ENCODE peak calls at places on chromosome 14, in four cellular contexts. U, I, R and O are unnamed samples.
A peak's percentile ranks its signal among the peaks of the same experiment; 100 is the strongest.

GRCh38 chr14:85562630-85563029 is 32.7 kb downstream of the FLRT2 start:
- DNase-seq in R (no peak), U (no peak), I (no peak), O (no peak)

GRCh38 chr14:68249534-68250517 is 430.2 kb downstream of the RAD51B start:
- DNase-seq in R (peak; percentile 69), I (no peak), U (no peak), O (no peak)

GRCh38 chr14:89773151-89773550 is 181.4 kb downstream of the EFCAB11 start:
- DNase-seq in U (no peak), I (no peak), R (no peak), O (no peak)

GRCh38 chr14:52048641-52049204 is 20.1 kb downstream of the NID2 start:
- DNase-seq in U (peak; percentile 51), I (no peak), R (no peak), O (no peak)

GRCh38 chr14:67602071-67602470 is 2.0 kb upstream of the PIGH start:
- DNase-seq in R (no peak), I (no peak), U (no peak), O (no peak)

GRCh38 chr14:33922125-33922524 is 28.7 kb downstream of the EGLN3 start:
- DNase-seq in I (no peak), U (no peak), R (peak; percentile 63), O (no peak)

GRCh38 chr14:24339284-24340151 is at the start of gene RIPK3:
- DNase-seq in I (no peak), U (no peak), R (no peak), O (peak; percentile 66)

GRCh38 chr14:34676516-34677211 is 37.7 kb downstream of the CFL2 start:
- DNase-seq in R (no peak), U (no peak), I (no peak), O (no peak)

GRCh38 chr14:81231540-81231939 is 10.8 kb upstream of the GTF2A1 start:
- DNase-seq in I (no peak), R (no peak), U (no peak), O (no peak)

GRCh38 chr14:79411403-79412174 is 799.7 kb downstream of the DIO2 start:
- DNase-seq in I (no peak), R (no peak), U (no peak), O (no peak)

GRCh38 chr14:83909507-83909906 is 1620.4 kb upstream of the FLRT2 start:
- DNase-seq in U (no peak), I (no peak), R (peak; percentile 2), O (no peak)

GRCh38 chr14:44873536-44873935 is 88.2 kb downstream of the KLHL28 start:
- DNase-seq in U (no peak), I (no peak), R (no peak), O (no peak)

GRCh38 chr14:68771631-68772030 is 21.2 kb downstream of the ZFP36L1 start:
- DNase-seq in U (no peak), I (no peak), R (no peak), O (no peak)

GRCh38 chr14:95482967-95483842 is 33.2 kb downstream of the SYNE3 start:
- DNase-seq in I (peak; percentile 83), R (peak; percentile 91), U (peak; percentile 74), O (no peak)

GRCh38 chr14:68968721-68969120 is 10.4 kb downstream of the ACTN1 start:
- DNase-seq in U (no peak), R (no peak), I (no peak), O (no peak)

GRCh38 chr14:62189698-62190097 is 427.5 kb downstream of the SNAPC1 start:
- DNase-seq in U (no peak), R (peak; percentile 29), I (no peak), O (no peak)

GRCh38 chr14:76956253-76957090 is 72.0 kb downstream of the IRF2BPL start:
- DNase-seq in U (peak; percentile 83), R (peak; percentile 95), I (peak; percentile 85), O (peak; percentile 75)
- TF ChIP-seq CTCF in U (peak; percentile 11), R (no peak), I (no peak), O (no peak)

DNA sequence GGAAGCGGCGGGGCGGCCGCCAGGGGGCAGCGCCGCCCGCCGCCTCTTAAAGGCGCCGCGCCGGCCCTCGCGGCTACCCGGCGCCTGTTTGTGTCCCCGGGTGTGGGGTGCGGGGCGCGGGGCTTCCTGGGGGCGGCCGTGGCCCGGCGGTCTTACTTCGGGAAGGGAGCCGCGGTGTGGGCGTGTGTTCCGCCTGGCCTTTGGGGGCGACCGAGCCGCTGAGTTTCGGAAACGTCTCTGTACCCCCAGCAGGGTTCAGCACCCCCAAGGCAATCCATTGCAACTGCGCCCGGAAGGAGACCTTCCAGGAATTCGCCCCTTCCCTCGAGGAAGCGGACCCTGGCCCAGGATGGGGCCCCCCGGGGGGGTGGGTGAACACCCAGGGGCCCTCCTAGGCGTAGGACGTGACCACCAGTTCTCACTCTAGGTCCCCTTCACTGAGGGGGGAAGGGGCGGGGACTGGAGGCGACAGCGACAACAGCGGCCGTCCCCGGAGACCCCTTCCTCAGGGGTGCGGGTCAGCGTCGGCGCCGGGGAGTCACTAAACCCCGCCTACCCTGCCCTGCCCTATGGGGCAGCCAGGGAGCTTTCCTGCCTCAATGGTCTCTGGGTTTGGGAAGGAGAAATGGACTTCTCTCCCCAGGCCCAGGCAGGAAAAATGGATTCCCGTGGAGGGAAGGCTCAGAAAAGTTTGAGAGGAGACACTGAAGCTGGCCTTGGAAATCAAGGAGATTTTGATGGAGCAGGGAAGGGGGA is at the start of gene ITPK1:
- DNase-seq in R (peak; percentile 50), I (peak; percentile 49), U (peak; percentile 22), O (peak; percentile 69)
- TF ChIP-seq CTCF in R (no peak), I (peak; percentile 45), U (peak; percentile 36), O (no peak)

DNA sequence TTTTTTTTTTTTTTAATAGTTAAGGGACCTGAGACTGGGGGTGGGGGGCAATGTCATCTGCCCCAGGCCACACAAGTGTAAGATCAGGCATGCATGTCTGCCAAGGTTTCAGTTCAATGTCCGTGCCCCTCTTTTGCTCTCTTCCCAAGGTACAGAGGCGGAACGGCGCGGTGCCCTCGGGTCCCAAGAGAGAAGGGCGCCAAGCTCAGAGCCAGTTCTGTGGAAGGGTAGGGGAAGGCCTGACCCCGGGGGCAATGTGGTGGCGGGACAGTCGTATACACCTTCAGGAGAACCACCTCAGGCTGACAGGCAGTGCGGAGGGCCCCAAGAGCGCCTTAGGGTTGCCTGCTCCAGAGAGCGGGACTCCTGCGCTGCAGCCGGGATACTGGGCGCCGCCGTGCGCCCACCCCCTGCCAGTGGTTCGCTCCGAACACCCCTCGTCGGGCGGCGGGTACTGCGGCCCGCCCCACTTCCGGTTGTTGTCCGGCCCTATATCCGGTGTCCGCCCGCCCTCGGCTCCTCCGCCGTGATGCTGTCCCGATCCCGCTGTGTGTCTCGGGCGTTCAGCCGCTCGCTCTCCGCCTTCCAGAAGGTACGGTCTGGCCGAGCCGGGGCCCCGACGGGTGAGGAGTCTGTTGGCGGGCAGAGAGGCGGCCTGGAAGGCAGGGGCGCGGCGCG is at the start of gene DLST:
- DNase-seq in I (peak; percentile 80), U (peak; percentile 78), R (peak; percentile 88), O (peak; percentile 88)
- TF ChIP-seq CTCF in I (no peak), U (no peak), R (no peak), O (no peak)

GRCh38 chr14:72942934-72943333 is 16.7 kb downstream of the DCAF4 start:
- DNase-seq in U (no peak), R (no peak), I (no peak), O (no peak)
- TF ChIP-seq CTCF in U (no peak), R (no peak), I (no peak), O (no peak)

GRCh38 chr14:87109271-87109670 is 883.7 kb downstream of the GALC start:
- DNase-seq in U (no peak), I (no peak), R (no peak), O (no peak)

GRCh38 chr14:87111741-87112140 is 881.2 kb downstream of the GALC start:
- DNase-seq in U (no peak), R (no peak), I (no peak), O (no peak)

GRCh38 chr14:87111141-87111540 is 881.8 kb downstream of the GALC start:
- DNase-seq in R (no peak), U (no peak), I (no peak), O (no peak)

GRCh38 chr14:87115234-87115633 is 877.7 kb downstream of the GALC start:
- DNase-seq in U (no peak), I (no peak), R (no peak), O (no peak)

GRCh38 chr14:87113286-87113685 is 879.7 kb downstream of the GALC start:
- DNase-seq in R (no peak), I (no peak), U (no peak), O (no peak)
- TF ChIP-seq CTCF in R (no peak), I (no peak), U (no peak), O (no peak)

GRCh38 chr14:75278422-75279152 is at the start of gene FOS:
- DNase-seq in U (peak; percentile 96), I (peak; percentile 95), R (peak; percentile 98), O (peak; percentile 88)
- TF ChIP-seq CTCF in U (no peak), I (no peak), R (no peak), O (no peak)

GRCh38 chr14:28599191-28599590 is 167.4 kb upstream of the FOXG1 start:
- DNase-seq in I (no peak), R (no peak), U (no peak), O (no peak)

GRCh38 chr14:28599605-28600004 is 167.0 kb upstream of the FOXG1 start:
- DNase-seq in R (no peak), U (no peak), I (no peak), O (no peak)

DNA sequence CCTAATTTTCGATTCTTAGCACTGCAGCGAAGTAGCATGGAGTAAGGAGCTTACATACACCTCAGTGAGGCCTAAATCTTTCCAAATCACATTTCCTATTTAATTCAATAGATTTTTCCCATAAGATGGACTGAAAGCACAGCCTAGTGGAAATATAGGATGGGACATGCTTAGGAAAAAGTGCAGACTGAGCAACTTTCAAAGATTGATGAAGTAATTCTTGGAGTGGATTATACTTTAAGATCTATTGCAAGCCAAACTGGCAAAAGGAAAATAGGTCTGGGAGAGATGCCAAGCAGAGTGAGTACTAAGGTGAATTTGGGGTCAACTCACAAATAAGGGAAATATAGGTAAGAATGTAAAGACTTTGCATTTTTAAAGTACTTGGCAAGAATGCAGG is 170.3 kb upstream of the FOXG1 start:
- DNase-seq in R (peak; percentile 77), U (no peak), I (no peak), O (no peak)
- TF ChIP-seq CTCF in R (peak; percentile 42), U (no peak), I (no peak), O (no peak)